ENCODE peak calls at places on chromosomes 3 and 15, in eight cellular contexts. One of them, this sample, is unnamed.

GRCh38 chr3:48466386-48467109 is 20.0 kb downstream of the ATRIP start:
- DNase-seq in hepatic stellate cell: no peak
- DNase-seq in T-helper 1 cell: no peak
- DNase-seq in neuronal stem cell: no peak
- DNase-seq in NCI-H1436: no peak
- DNase-seq in activated CD4-positive, alpha-beta T cell treated with anti-CD3 and anti-CD28 coated beads for 36 hours: peak
- DNase-seq in activated gamma-delta T cell treated with Interleukin-2 at 50 U/mL for 16 hours: no peak
- DNase-seq in nephron progenitor cell: no peak
- DNase-seq in this sample: no peak

GRCh38 chr3:149042766-149043386 is 43.5 kb downstream of the HLTF start:
- DNase-seq in hepatic stellate cell: peak
- DNase-seq in nephron progenitor cell: no peak
- DNase-seq in neuronal stem cell: no peak
- DNase-seq in T-helper 1 cell: no peak
- DNase-seq in activated gamma-delta T cell treated with Interleukin-2 at 50 U/mL for 16 hours: no peak
- DNase-seq in NCI-H1436: no peak
- DNase-seq in activated CD4-positive, alpha-beta T cell treated with anti-CD3 and anti-CD28 coated beads for 36 hours: no peak
- DNase-seq in this sample: peak

GRCh38 chr3:68996356-68996995 is 17.0 kb downstream of the EOGT start:
- DNase-seq in NCI-H1436: no peak
- DNase-seq in hepatic stellate cell: peak
- DNase-seq in activated CD4-positive, alpha-beta T cell treated with anti-CD3 and anti-CD28 coated beads for 36 hours: peak
- DNase-seq in activated gamma-delta T cell treated with Interleukin-2 at 50 U/mL for 16 hours: no peak
- DNase-seq in nephron progenitor cell: no peak
- DNase-seq in T-helper 1 cell: no peak
- DNase-seq in neuronal stem cell: no peak
- DNase-seq in this sample: no peak

GRCh38 chr3:24305795-24306467 is 188.7 kb downstream of the THRB start:
- DNase-seq in T-helper 1 cell: no peak
- DNase-seq in activated gamma-delta T cell treated with Interleukin-2 at 50 U/mL for 16 hours: no peak
- DNase-seq in nephron progenitor cell: peak
- DNase-seq in NCI-H1436: no peak
- DNase-seq in neuronal stem cell: peak
- DNase-seq in hepatic stellate cell: no peak
- DNase-seq in activated CD4-positive, alpha-beta T cell treated with anti-CD3 and anti-CD28 coated beads for 36 hours: no peak
- DNase-seq in this sample: no peak

GRCh38 chr15:52241489-52241888 is 50.3 kb upstream of the GNB5 start:
- DNase-seq in activated gamma-delta T cell treated with Interleukin-2 at 50 U/mL for 16 hours: no peak
- DNase-seq in T-helper 1 cell: no peak
- DNase-seq in NCI-H1436: no peak
- DNase-seq in nephron progenitor cell: no peak
- DNase-seq in activated CD4-positive, alpha-beta T cell treated with anti-CD3 and anti-CD28 coated beads for 36 hours: no peak
- DNase-seq in hepatic stellate cell: no peak
- DNase-seq in neuronal stem cell: no peak
- DNase-seq in this sample: no peak

GRCh38 chr3:173659972-173660371 is 262.4 kb downstream of the NLGN1 start:
- DNase-seq in activated gamma-delta T cell treated with Interleukin-2 at 50 U/mL for 16 hours: no peak
- DNase-seq in hepatic stellate cell: no peak
- DNase-seq in T-helper 1 cell: no peak
- DNase-seq in neuronal stem cell: no peak
- DNase-seq in activated CD4-positive, alpha-beta T cell treated with anti-CD3 and anti-CD28 coated beads for 36 hours: no peak
- DNase-seq in NCI-H1436: no peak
- DNase-seq in nephron progenitor cell: no peak
- DNase-seq in this sample: no peak

GRCh38 chr3:13662238-13662847 is 113.4 kb downstream of the FBLN2 start:
- DNase-seq in hepatic stellate cell: no peak
- DNase-seq in nephron progenitor cell: no peak
- DNase-seq in activated gamma-delta T cell treated with Interleukin-2 at 50 U/mL for 16 hours: no peak
- DNase-seq in activated CD4-positive, alpha-beta T cell treated with anti-CD3 and anti-CD28 coated beads for 36 hours: no peak
- DNase-seq in T-helper 1 cell: no peak
- DNase-seq in NCI-H1436: no peak
- DNase-seq in neuronal stem cell: no peak
- DNase-seq in this sample: no peak

GRCh38 chr15:37995461-37996347 is 61.3 kb downstream of the TMCO5A start:
- DNase-seq in neuronal stem cell: peak
- DNase-seq in hepatic stellate cell: no peak
- DNase-seq in activated gamma-delta T cell treated with Interleukin-2 at 50 U/mL for 16 hours: no peak
- DNase-seq in T-helper 1 cell: no peak
- DNase-seq in NCI-H1436: peak
- DNase-seq in nephron progenitor cell: peak
- DNase-seq in activated CD4-positive, alpha-beta T cell treated with anti-CD3 and anti-CD28 coated beads for 36 hours: peak
- DNase-seq in this sample: no peak

GRCh38 chr3:144058713-144059112 is 87.1 kb downstream of the DIPK2A start:
- DNase-seq in activated CD4-positive, alpha-beta T cell treated with anti-CD3 and anti-CD28 coated beads for 36 hours: no peak
- DNase-seq in NCI-H1436: no peak
- DNase-seq in nephron progenitor cell: no peak
- DNase-seq in neuronal stem cell: no peak
- DNase-seq in activated gamma-delta T cell treated with Interleukin-2 at 50 U/mL for 16 hours: no peak
- DNase-seq in T-helper 1 cell: no peak
- DNase-seq in hepatic stellate cell: no peak
- DNase-seq in this sample: no peak

GRCh38 chr3:25033407-25034029 is 394.5 kb upstream of the RARB start:
- DNase-seq in activated CD4-positive, alpha-beta T cell treated with anti-CD3 and anti-CD28 coated beads for 36 hours: peak
- DNase-seq in activated gamma-delta T cell treated with Interleukin-2 at 50 U/mL for 16 hours: no peak
- DNase-seq in NCI-H1436: peak
- DNase-seq in nephron progenitor cell: peak
- DNase-seq in neuronal stem cell: peak
- DNase-seq in T-helper 1 cell: no peak
- DNase-seq in hepatic stellate cell: peak
- DNase-seq in this sample: peak

GRCh38 chr15:100039994-100040393 is 301.8 kb downstream of the ADAMTS17 start:
- DNase-seq in nephron progenitor cell: no peak
- DNase-seq in activated gamma-delta T cell treated with Interleukin-2 at 50 U/mL for 16 hours: no peak
- DNase-seq in T-helper 1 cell: no peak
- DNase-seq in hepatic stellate cell: no peak
- DNase-seq in neuronal stem cell: no peak
- DNase-seq in activated CD4-positive, alpha-beta T cell treated with anti-CD3 and anti-CD28 coated beads for 36 hours: no peak
- DNase-seq in NCI-H1436: no peak
- DNase-seq in this sample: no peak

GRCh38 chr15:50247819-50248650 is 17.5 kb downstream of the HDC start:
- DNase-seq in neuronal stem cell: no peak
- DNase-seq in activated CD4-positive, alpha-beta T cell treated with anti-CD3 and anti-CD28 coated beads for 36 hours: peak
- DNase-seq in nephron progenitor cell: no peak
- DNase-seq in hepatic stellate cell: no peak
- DNase-seq in T-helper 1 cell: no peak
- DNase-seq in NCI-H1436: peak
- DNase-seq in activated gamma-delta T cell treated with Interleukin-2 at 50 U/mL for 16 hours: no peak
- DNase-seq in this sample: no peak

GRCh38 chr3:24496529-24497482 is 2.2 kb upstream of the THRB start:
- DNase-seq in neuronal stem cell: peak
- DNase-seq in activated gamma-delta T cell treated with Interleukin-2 at 50 U/mL for 16 hours: no peak
- DNase-seq in T-helper 1 cell: no peak
- DNase-seq in hepatic stellate cell: peak
- DNase-seq in nephron progenitor cell: peak
- DNase-seq in NCI-H1436: no peak
- DNase-seq in activated CD4-positive, alpha-beta T cell treated with anti-CD3 and anti-CD28 coated beads for 36 hours: peak
- DNase-seq in this sample: no peak

GRCh38 chr3:106425021-106425420 is 556.2 kb upstream of the CBLB start:
- DNase-seq in T-helper 1 cell: no peak
- DNase-seq in neuronal stem cell: no peak
- DNase-seq in activated CD4-positive, alpha-beta T cell treated with anti-CD3 and anti-CD28 coated beads for 36 hours: no peak
- DNase-seq in NCI-H1436: no peak
- DNase-seq in activated gamma-delta T cell treated with Interleukin-2 at 50 U/mL for 16 hours: no peak
- DNase-seq in hepatic stellate cell: peak
- DNase-seq in nephron progenitor cell: no peak
- DNase-seq in this sample: no peak

GRCh38 chr3:129344540-129345220 is 66.0 kb downstream of the HMCES start:
- DNase-seq in NCI-H1436: no peak
- DNase-seq in hepatic stellate cell: peak
- DNase-seq in activated gamma-delta T cell treated with Interleukin-2 at 50 U/mL for 16 hours: no peak
- DNase-seq in T-helper 1 cell: no peak
- DNase-seq in neuronal stem cell: no peak
- DNase-seq in activated CD4-positive, alpha-beta T cell treated with anti-CD3 and anti-CD28 coated beads for 36 hours: no peak
- DNase-seq in nephron progenitor cell: peak
- DNase-seq in this sample: no peak

GRCh38 chr15:94033683-94034020 is 197.7 kb upstream of the MCTP2 start:
- DNase-seq in activated gamma-delta T cell treated with Interleukin-2 at 50 U/mL for 16 hours: no peak
- DNase-seq in T-helper 1 cell: no peak
- DNase-seq in neuronal stem cell: no peak
- DNase-seq in hepatic stellate cell: no peak
- DNase-seq in activated CD4-positive, alpha-beta T cell treated with anti-CD3 and anti-CD28 coated beads for 36 hours: no peak
- DNase-seq in NCI-H1436: no peak
- DNase-seq in nephron progenitor cell: no peak
- DNase-seq in this sample: no peak

GRCh38 chr3:15797600-15798303 is at the start of gene ANKRD28:
- DNase-seq in activated gamma-delta T cell treated with Interleukin-2 at 50 U/mL for 16 hours: no peak
- DNase-seq in nephron progenitor cell: no peak
- DNase-seq in activated CD4-positive, alpha-beta T cell treated with anti-CD3 and anti-CD28 coated beads for 36 hours: peak
- DNase-seq in hepatic stellate cell: peak
- DNase-seq in NCI-H1436: no peak
- DNase-seq in T-helper 1 cell: no peak
- DNase-seq in neuronal stem cell: peak
- DNase-seq in this sample: peak

GRCh38 chr15:75840659-75841058 is 2.6 kb upstream of the UBE2Q2 start:
- DNase-seq in activated gamma-delta T cell treated with Interleukin-2 at 50 U/mL for 16 hours: no peak
- DNase-seq in T-helper 1 cell: no peak
- DNase-seq in NCI-H1436: no peak
- DNase-seq in neuronal stem cell: no peak
- DNase-seq in hepatic stellate cell: peak
- DNase-seq in activated CD4-positive, alpha-beta T cell treated with anti-CD3 and anti-CD28 coated beads for 36 hours: no peak
- DNase-seq in nephron progenitor cell: no peak
- DNase-seq in this sample: no peak

GRCh38 chr15:55526559-55527036 is 18.6 kb upstream of the DNAAF4 start:
- DNase-seq in activated gamma-delta T cell treated with Interleukin-2 at 50 U/mL for 16 hours: no peak
- DNase-seq in NCI-H1436: peak
- DNase-seq in nephron progenitor cell: no peak
- DNase-seq in activated CD4-positive, alpha-beta T cell treated with anti-CD3 and anti-CD28 coated beads for 36 hours: peak
- DNase-seq in neuronal stem cell: no peak
- DNase-seq in T-helper 1 cell: no peak
- DNase-seq in hepatic stellate cell: peak
- DNase-seq in this sample: peak

GRCh38 chr3:179323197-179323901 is 518 bp downstream of the ZNF639 start:
- DNase-seq in T-helper 1 cell: peak
- DNase-seq in activated gamma-delta T cell treated with Interleukin-2 at 50 U/mL for 16 hours: peak
- DNase-seq in nephron progenitor cell: peak
- DNase-seq in NCI-H1436: peak
- DNase-seq in hepatic stellate cell: peak
- DNase-seq in activated CD4-positive, alpha-beta T cell treated with anti-CD3 and anti-CD28 coated beads for 36 hours: peak
- DNase-seq in neuronal stem cell: peak
- DNase-seq in this sample: peak

GRCh38 chr15:73926191-73927002 is at the start of gene LOXL1:
- DNase-seq in activated CD4-positive, alpha-beta T cell treated with anti-CD3 and anti-CD28 coated beads for 36 hours: no peak
- DNase-seq in hepatic stellate cell: peak
- DNase-seq in NCI-H1436: no peak
- DNase-seq in T-helper 1 cell: no peak
- DNase-seq in neuronal stem cell: peak
- DNase-seq in nephron progenitor cell: peak
- DNase-seq in activated gamma-delta T cell treated with Interleukin-2 at 50 U/mL for 16 hours: no peak
- DNase-seq in this sample: no peak

GRCh38 chr15:65212097-65212496 is 824 bp upstream of the CILP start:
- DNase-seq in hepatic stellate cell: no peak
- DNase-seq in nephron progenitor cell: no peak
- DNase-seq in activated CD4-positive, alpha-beta T cell treated with anti-CD3 and anti-CD28 coated beads for 36 hours: peak
- DNase-seq in T-helper 1 cell: no peak
- DNase-seq in neuronal stem cell: no peak
- DNase-seq in activated gamma-delta T cell treated with Interleukin-2 at 50 U/mL for 16 hours: peak
- DNase-seq in NCI-H1436: no peak
- DNase-seq in this sample: no peak

GRCh38 chr3:139653582-139653981 is 24.2 kb downstream of the NMNAT3 start:
- DNase-seq in neuronal stem cell: no peak
- DNase-seq in nephron progenitor cell: no peak
- DNase-seq in T-helper 1 cell: no peak
- DNase-seq in activated CD4-positive, alpha-beta T cell treated with anti-CD3 and anti-CD28 coated beads for 36 hours: no peak
- DNase-seq in NCI-H1436: no peak
- DNase-seq in activated gamma-delta T cell treated with Interleukin-2 at 50 U/mL for 16 hours: no peak
- DNase-seq in hepatic stellate cell: no peak
- DNase-seq in this sample: no peak

GRCh38 chr3:188689101-188689574 is 482.6 kb upstream of the TPRG1 start:
- DNase-seq in nephron progenitor cell: no peak
- DNase-seq in T-helper 1 cell: no peak
- DNase-seq in hepatic stellate cell: no peak
- DNase-seq in NCI-H1436: no peak
- DNase-seq in neuronal stem cell: no peak
- DNase-seq in activated gamma-delta T cell treated with Interleukin-2 at 50 U/mL for 16 hours: no peak
- DNase-seq in activated CD4-positive, alpha-beta T cell treated with anti-CD3 and anti-CD28 coated beads for 36 hours: no peak
- DNase-seq in this sample: no peak

GRCh38 chr15:66698318-66698961 is 3.6 kb upstream of the SMAD6 start:
- DNase-seq in activated gamma-delta T cell treated with Interleukin-2 at 50 U/mL for 16 hours: no peak
- DNase-seq in T-helper 1 cell: no peak
- DNase-seq in nephron progenitor cell: peak
- DNase-seq in neuronal stem cell: peak
- DNase-seq in NCI-H1436: peak
- DNase-seq in activated CD4-positive, alpha-beta T cell treated with anti-CD3 and anti-CD28 coated beads for 36 hours: peak
- DNase-seq in hepatic stellate cell: peak
- DNase-seq in this sample: peak

GRCh38 chr3:16386536-16386935 is 121.5 kb downstream of the OXNAD1 start:
- DNase-seq in NCI-H1436: no peak
- DNase-seq in activated CD4-positive, alpha-beta T cell treated with anti-CD3 and anti-CD28 coated beads for 36 hours: no peak
- DNase-seq in activated gamma-delta T cell treated with Interleukin-2 at 50 U/mL for 16 hours: no peak
- DNase-seq in hepatic stellate cell: no peak
- DNase-seq in nephron progenitor cell: no peak
- DNase-seq in neuronal stem cell: no peak
- DNase-seq in T-helper 1 cell: no peak
- DNase-seq in this sample: no peak

GRCh38 chr3:108346301-108346989 is 50.1 kb downstream of the HHLA2 start:
- DNase-seq in neuronal stem cell: peak
- DNase-seq in hepatic stellate cell: no peak
- DNase-seq in nephron progenitor cell: no peak
- DNase-seq in activated CD4-positive, alpha-beta T cell treated with anti-CD3 and anti-CD28 coated beads for 36 hours: no peak
- DNase-seq in NCI-H1436: no peak
- DNase-seq in activated gamma-delta T cell treated with Interleukin-2 at 50 U/mL for 16 hours: no peak
- DNase-seq in T-helper 1 cell: no peak
- DNase-seq in this sample: no peak

GRCh38 chr3:159856496-159857098 is 132.0 kb upstream of the IL12A start:
- DNase-seq in NCI-H1436: no peak
- DNase-seq in activated gamma-delta T cell treated with Interleukin-2 at 50 U/mL for 16 hours: no peak
- DNase-seq in hepatic stellate cell: no peak
- DNase-seq in neuronal stem cell: no peak
- DNase-seq in activated CD4-positive, alpha-beta T cell treated with anti-CD3 and anti-CD28 coated beads for 36 hours: no peak
- DNase-seq in T-helper 1 cell: no peak
- DNase-seq in nephron progenitor cell: peak
- DNase-seq in this sample: no peak

GRCh38 chr3:197289726-197290125 is 8.7 kb downstream of the DLG1 start:
- DNase-seq in T-helper 1 cell: no peak
- DNase-seq in activated gamma-delta T cell treated with Interleukin-2 at 50 U/mL for 16 hours: no peak
- DNase-seq in NCI-H1436: no peak
- DNase-seq in hepatic stellate cell: no peak
- DNase-seq in activated CD4-positive, alpha-beta T cell treated with anti-CD3 and anti-CD28 coated beads for 36 hours: no peak
- DNase-seq in neuronal stem cell: no peak
- DNase-seq in nephron progenitor cell: no peak
- DNase-seq in this sample: no peak

GRCh38 chr3:155323063-155323666 is 29.7 kb upstream of the STRIT1 start:
- DNase-seq in NCI-H1436: peak
- DNase-seq in activated gamma-delta T cell treated with Interleukin-2 at 50 U/mL for 16 hours: peak
- DNase-seq in neuronal stem cell: peak
- DNase-seq in activated CD4-positive, alpha-beta T cell treated with anti-CD3 and anti-CD28 coated beads for 36 hours: peak
- DNase-seq in T-helper 1 cell: no peak
- DNase-seq in nephron progenitor cell: peak
- DNase-seq in hepatic stellate cell: peak
- DNase-seq in this sample: peak

GRCh38 chr15:63234479-63234878 is 42.9 kb upstream of the APH1B start:
- DNase-seq in activated CD4-positive, alpha-beta T cell treated with anti-CD3 and anti-CD28 coated beads for 36 hours: no peak
- DNase-seq in T-helper 1 cell: no peak
- DNase-seq in hepatic stellate cell: no peak
- DNase-seq in neuronal stem cell: no peak
- DNase-seq in activated gamma-delta T cell treated with Interleukin-2 at 50 U/mL for 16 hours: no peak
- DNase-seq in nephron progenitor cell: no peak
- DNase-seq in NCI-H1436: no peak
- DNase-seq in this sample: no peak

This sample was measured in COLO829.